ENCODE peak calls at places on chromosomes 13 and 19, in five cellular contexts. D is A549, P is uterus, M is tibial artery, U is adrenal gland. T is an unnamed sample.

GRCh38 chr13:106610511-106610910 is 42.6 kb upstream of the ARGLU1 start:
- DNase-seq in D (no peak), P (no peak), M (no peak), U (no peak), T (no peak)

GRCh38 chr19:4678881-4679379 is 8.8 kb upstream of the MYDGF start:
- DNase-seq in D (no peak), P (peak; percentile 38), M (no peak), U (peak; percentile 88), T (no peak)

GRCh38 chr13:99465454-99465853 is 35.8 kb upstream of the TM9SF2 start:
- DNase-seq in D (no peak), P (no peak), M (no peak), U (no peak), T (no peak)

GRCh38 chr19:10517361-10517759 is at the start of gene S1PR5:
- DNase-seq in D (peak; percentile 35), P (no peak), M (no peak), U (no peak), T (no peak)

GRCh38 chr19:11268783-11269267 is 6.5 kb upstream of the DOCK6 start:
- DNase-seq in D (no peak), P (peak; percentile 85), M (peak; percentile 57), U (peak; percentile 90), T (no peak)

GRCh38 chr13:85541476-85541875 is 257.7 kb downstream of the SLITRK6 start:
- DNase-seq in D (no peak), P (no peak), M (no peak), U (no peak), T (no peak)

GRCh38 chr13:111177803-111178389 is 62.8 kb downstream of the ARHGEF7 start:
- DNase-seq in D (no peak), P (no peak), M (no peak), U (no peak), T (no peak)

GRCh38 chr13:106348032-106348431 is 187.4 kb downstream of the EFNB2 start:
- DNase-seq in D (no peak), P (no peak), M (no peak), U (no peak), T (no peak)

GRCh38 chr19:12773571-12773970 is 1.8 kb downstream of the HOOK2 start:
- DNase-seq in D (no peak), P (no peak), M (no peak), U (no peak), T (no peak)

GRCh38 chr19:34835952-34836351 is 62.9 kb upstream of the ZNF599 start:
- DNase-seq in D (no peak), P (no peak), M (no peak), U (no peak), T (no peak)

GRCh38 chr19:17266589-17266974 is 661 bp upstream of the BABAM1 start:
- DNase-seq in D (no peak), P (no peak), M (no peak), U (no peak), T (no peak)
- H3K4me3 ChIP-seq in D (no peak overlapping the region), P (no peak overlapping the region), M (no peak overlapping the region), U (no peak overlapping the region), T (no peak overlapping the region)

DNA sequence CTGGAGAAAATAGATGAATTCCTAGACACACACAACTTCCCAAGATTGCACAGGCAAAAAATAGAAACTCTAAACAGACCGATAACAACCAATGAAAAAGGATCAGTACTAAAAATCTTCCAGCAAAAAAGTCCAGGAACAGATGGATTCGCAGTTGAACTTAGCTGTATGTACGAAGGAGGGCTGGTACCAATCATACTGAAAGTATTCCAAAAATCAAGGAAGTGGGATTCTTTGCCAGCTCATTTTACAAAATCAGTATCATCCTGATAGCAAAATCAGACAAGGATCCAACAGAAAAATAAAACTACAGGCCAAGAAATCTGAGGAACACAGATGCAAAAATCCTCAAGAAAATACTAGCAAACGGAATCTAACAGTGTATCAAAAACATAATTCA is 6.5 kb upstream of the LILRB2 start:
- DNase-seq in D (no peak), P (no peak), M (no peak), U (no peak), T (no peak)
- H3K27ac ChIP-seq in D (no peak overlapping the region), P (no peak overlapping the region), M (no peak overlapping the region), U (no peak overlapping the region), T (no peak overlapping the region)

DNA sequence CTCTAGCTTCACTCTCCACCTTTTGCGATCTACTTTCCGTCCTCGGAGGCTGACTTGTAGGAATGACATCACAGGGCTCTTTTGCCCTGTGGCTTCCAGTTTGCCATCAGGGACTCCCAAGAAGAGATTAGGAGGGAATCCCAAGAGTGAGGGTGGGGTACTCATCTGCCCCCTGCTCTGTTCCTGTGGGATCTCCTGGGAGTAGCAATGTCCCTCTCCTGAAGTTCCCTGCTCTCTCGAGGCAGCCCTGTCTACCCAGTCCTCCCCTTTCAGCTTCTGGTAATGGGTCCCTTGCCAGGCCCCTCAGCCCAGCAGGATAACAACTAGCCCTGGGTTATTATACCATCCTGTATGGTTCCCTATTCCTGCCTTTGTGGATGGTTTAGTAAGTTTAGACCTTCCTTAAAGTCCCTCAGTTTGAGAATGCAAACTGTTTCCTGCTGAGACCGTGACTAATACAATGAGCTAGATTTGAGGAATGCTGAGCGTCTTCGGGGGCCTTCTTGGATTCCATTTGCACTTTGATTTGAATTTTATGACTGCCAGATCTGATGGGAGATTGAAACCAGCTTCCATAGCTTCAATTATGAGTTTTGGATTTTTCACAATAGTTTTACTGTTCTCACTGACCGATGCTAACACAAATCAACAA is 73.7 kb upstream of the IPO5 start:
- DNase-seq in D (peak; percentile 15), P (no peak), M (no peak), U (no peak), T (no peak)
- H3K4me1 ChIP-seq in D (peaks cover 23% of the 10 kb centered on the region), P (no peaks in the 10 kb centered on the region), M (no peaks in the 10 kb centered on the region), U (no peaks in the 10 kb centered on the region), T (no peaks in the 10 kb centered on the region)

DNA sequence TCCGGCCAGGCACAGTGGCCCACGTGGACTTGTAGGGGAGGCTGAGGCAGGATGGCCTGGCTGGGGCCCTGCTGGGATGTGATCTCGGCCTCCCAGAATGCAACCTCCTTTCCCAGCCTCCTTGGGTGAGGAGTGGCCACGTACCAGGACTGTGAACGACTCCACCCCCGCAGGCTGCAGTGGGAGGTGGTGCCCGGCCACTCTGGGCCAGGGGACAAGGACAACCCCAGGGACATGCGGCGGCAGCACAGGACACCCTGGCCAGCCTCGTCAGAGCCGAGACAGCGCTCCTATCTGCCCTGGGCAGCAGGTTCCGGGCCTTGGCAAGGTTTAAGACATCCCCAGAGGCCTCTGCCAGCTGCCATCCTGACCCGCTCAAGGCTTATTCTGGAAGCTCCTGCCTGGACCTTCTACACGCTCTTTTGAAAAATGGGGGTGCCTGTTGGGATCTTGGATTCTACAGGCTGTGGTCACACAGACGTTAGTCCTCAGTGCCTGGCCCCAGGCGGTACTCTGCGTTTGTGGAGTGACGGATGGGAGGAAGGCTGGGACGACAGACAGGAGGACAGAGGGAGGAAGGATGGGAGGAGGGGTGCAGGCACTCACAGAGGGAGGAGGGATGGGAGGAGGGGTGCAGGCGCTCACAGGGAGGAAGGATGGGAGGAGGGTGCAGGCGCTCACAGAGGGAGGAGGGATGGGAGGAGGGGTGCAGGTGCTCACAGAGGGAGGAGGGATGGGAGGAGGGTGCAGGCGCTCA is 19.9 kb upstream of the CACTIN start:
- DNase-seq in D (no peak), P (no peak), M (no peak), U (no peak), T (no peak)
- H3K4me3 ChIP-seq in D (no peak overlapping the region), P (no peak overlapping the region), M (no peak overlapping the region), U (no peak overlapping the region), T (no peak overlapping the region)

GRCh38 chr13:38821753-38822551 is 135.1 kb downstream of the FREM2 start:
- DNase-seq in D (no peak), P (no peak), M (no peak), U (no peak), T (no peak)
- H3K27ac ChIP-seq in D (no peak overlapping the region), P (no peak overlapping the region), M (no peak overlapping the region), U (no peak overlapping the region), T (no peak overlapping the region)